ENCODE peak calls at places on chromosomes 6 and 20, in nine cellular contexts. One of them, this sample, is unnamed.

GRCh38 chr20:33875055-33875454 is 63.9 kb downstream of the CHMP4B start:
- DNase-seq in GM10248: peak; percentile 62
- DNase-seq in activated T-helper 1 cell treated with anti-CD3 and anti-CD28 coated beads, Interleukin-12 subunit alpha, Interleukin-12 subunit beta, Interleukin-2, Interleukin-4 antibody, amounts not matched to agents 30 ng/mL and 10 ng/mL and 1 ng/mL, durations not matched to agents 14 hours and 24 hours and 36 hours: no peak
- DNase-seq in lower leg skin: no peak
- DNase-seq in iPS-NIHi11: no peak
- DNase-seq in NCI-H1092 treated with DMSO at 0.1 percent for 48 hours: no peak
- DNase-seq in HT1080: no peak
- DNase-seq in stimulated activated CD4-positive, alpha-beta T cell treated with anti-CD3 and anti-CD28 coated beads, Interleukin-2, amount 100 ng/mL, for 4 hours: no peak
- DNase-seq in HFFc6: no peak
- DNase-seq in this sample: no peak

GRCh38 chr20:12171927-12172581 is 254.4 kb downstream of the BTBD3 start:
- DNase-seq in GM10248: no peak
- DNase-seq in stimulated activated CD4-positive, alpha-beta T cell treated with anti-CD3 and anti-CD28 coated beads, Interleukin-2, amount 100 ng/mL, for 4 hours: no peak
- DNase-seq in lower leg skin: no peak
- DNase-seq in NCI-H1092 treated with DMSO at 0.1 percent for 48 hours: peak; percentile 84
- DNase-seq in activated T-helper 1 cell treated with anti-CD3 and anti-CD28 coated beads, Interleukin-12 subunit alpha, Interleukin-12 subunit beta, Interleukin-2, Interleukin-4 antibody, amounts not matched to agents 30 ng/mL and 10 ng/mL and 1 ng/mL, durations not matched to agents 14 hours and 24 hours and 36 hours: no peak
- DNase-seq in HT1080: peak; percentile 63
- DNase-seq in iPS-NIHi11: no peak
- DNase-seq in HFFc6: no peak
- DNase-seq in this sample: no peak

GRCh38 chr6:142568857-142569597 is 267.2 kb downstream of the ADGRG6 start:
- DNase-seq in activated T-helper 1 cell treated with anti-CD3 and anti-CD28 coated beads, Interleukin-12 subunit alpha, Interleukin-12 subunit beta, Interleukin-2, Interleukin-4 antibody, amounts not matched to agents 30 ng/mL and 10 ng/mL and 1 ng/mL, durations not matched to agents 14 hours and 24 hours and 36 hours: no peak
- DNase-seq in HT1080: peak; percentile 39
- DNase-seq in NCI-H1092 treated with DMSO at 0.1 percent for 48 hours: no peak
- DNase-seq in HFFc6: peak; percentile 84
- DNase-seq in stimulated activated CD4-positive, alpha-beta T cell treated with anti-CD3 and anti-CD28 coated beads, Interleukin-2, amount 100 ng/mL, for 4 hours: no peak
- DNase-seq in iPS-NIHi11: no peak
- DNase-seq in GM10248: no peak
- DNase-seq in lower leg skin: no peak
- DNase-seq in this sample: no peak

GRCh38 chr6:108676555-108676954 is 115.8 kb downstream of the FOXO3 start:
- DNase-seq in stimulated activated CD4-positive, alpha-beta T cell treated with anti-CD3 and anti-CD28 coated beads, Interleukin-2, amount 100 ng/mL, for 4 hours: no peak
- DNase-seq in HFFc6: no peak
- DNase-seq in lower leg skin: no peak
- DNase-seq in HT1080: no peak
- DNase-seq in activated T-helper 1 cell treated with anti-CD3 and anti-CD28 coated beads, Interleukin-12 subunit alpha, Interleukin-12 subunit beta, Interleukin-2, Interleukin-4 antibody, amounts not matched to agents 30 ng/mL and 10 ng/mL and 1 ng/mL, durations not matched to agents 14 hours and 24 hours and 36 hours: no peak
- DNase-seq in GM10248: no peak
- DNase-seq in NCI-H1092 treated with DMSO at 0.1 percent for 48 hours: no peak
- DNase-seq in iPS-NIHi11: no peak
- DNase-seq in this sample: no peak

GRCh38 chr6:134706153-134706552 is 243.7 kb downstream of the ALDH8A1 start:
- DNase-seq in HT1080: no peak
- DNase-seq in NCI-H1092 treated with DMSO at 0.1 percent for 48 hours: no peak
- DNase-seq in HFFc6: no peak
- DNase-seq in activated T-helper 1 cell treated with anti-CD3 and anti-CD28 coated beads, Interleukin-12 subunit alpha, Interleukin-12 subunit beta, Interleukin-2, Interleukin-4 antibody, amounts not matched to agents 30 ng/mL and 10 ng/mL and 1 ng/mL, durations not matched to agents 14 hours and 24 hours and 36 hours: no peak
- DNase-seq in stimulated activated CD4-positive, alpha-beta T cell treated with anti-CD3 and anti-CD28 coated beads, Interleukin-2, amount 100 ng/mL, for 4 hours: no peak
- DNase-seq in iPS-NIHi11: peak; percentile 35
- DNase-seq in GM10248: no peak
- DNase-seq in lower leg skin: no peak
- DNase-seq in this sample: no peak

GRCh38 chr6:56364482-56365313 is 117.3 kb upstream of the COL21A1 start:
- DNase-seq in activated T-helper 1 cell treated with anti-CD3 and anti-CD28 coated beads, Interleukin-12 subunit alpha, Interleukin-12 subunit beta, Interleukin-2, Interleukin-4 antibody, amounts not matched to agents 30 ng/mL and 10 ng/mL and 1 ng/mL, durations not matched to agents 14 hours and 24 hours and 36 hours: no peak
- DNase-seq in iPS-NIHi11: no peak
- DNase-seq in HFFc6: peak; percentile 84
- DNase-seq in GM10248: no peak
- DNase-seq in NCI-H1092 treated with DMSO at 0.1 percent for 48 hours: no peak
- DNase-seq in stimulated activated CD4-positive, alpha-beta T cell treated with anti-CD3 and anti-CD28 coated beads, Interleukin-2, amount 100 ng/mL, for 4 hours: no peak
- DNase-seq in HT1080: peak; percentile 55
- DNase-seq in lower leg skin: no peak
- DNase-seq in this sample: no peak

GRCh38 chr20:41509801-41510200 is 108.4 kb downstream of the CHD6 start:
- DNase-seq in HFFc6: no peak
- DNase-seq in stimulated activated CD4-positive, alpha-beta T cell treated with anti-CD3 and anti-CD28 coated beads, Interleukin-2, amount 100 ng/mL, for 4 hours: no peak
- DNase-seq in NCI-H1092 treated with DMSO at 0.1 percent for 48 hours: no peak
- DNase-seq in lower leg skin: no peak
- DNase-seq in activated T-helper 1 cell treated with anti-CD3 and anti-CD28 coated beads, Interleukin-12 subunit alpha, Interleukin-12 subunit beta, Interleukin-2, Interleukin-4 antibody, amounts not matched to agents 30 ng/mL and 10 ng/mL and 1 ng/mL, durations not matched to agents 14 hours and 24 hours and 36 hours: no peak
- DNase-seq in HT1080: no peak
- DNase-seq in iPS-NIHi11: no peak
- DNase-seq in GM10248: no peak
- DNase-seq in this sample: no peak

GRCh38 chr6:16684896-16685554 is 76.2 kb downstream of the ATXN1 start:
- DNase-seq in activated T-helper 1 cell treated with anti-CD3 and anti-CD28 coated beads, Interleukin-12 subunit alpha, Interleukin-12 subunit beta, Interleukin-2, Interleukin-4 antibody, amounts not matched to agents 30 ng/mL and 10 ng/mL and 1 ng/mL, durations not matched to agents 14 hours and 24 hours and 36 hours: peak; percentile 71
- DNase-seq in iPS-NIHi11: no peak
- DNase-seq in NCI-H1092 treated with DMSO at 0.1 percent for 48 hours: no peak
- DNase-seq in lower leg skin: no peak
- DNase-seq in GM10248: peak; percentile 37
- DNase-seq in HT1080: peak; percentile 30
- DNase-seq in stimulated activated CD4-positive, alpha-beta T cell treated with anti-CD3 and anti-CD28 coated beads, Interleukin-2, amount 100 ng/mL, for 4 hours: peak; percentile 87
- DNase-seq in HFFc6: no peak
- DNase-seq in this sample: peak; percentile 55

GRCh38 chr6:32662836-32663235 is 3.6 kb downstream of the HLA-DQB1 start:
- DNase-seq in HFFc6: no peak
- DNase-seq in stimulated activated CD4-positive, alpha-beta T cell treated with anti-CD3 and anti-CD28 coated beads, Interleukin-2, amount 100 ng/mL, for 4 hours: no peak
- DNase-seq in lower leg skin: no peak
- DNase-seq in NCI-H1092 treated with DMSO at 0.1 percent for 48 hours: no peak
- DNase-seq in activated T-helper 1 cell treated with anti-CD3 and anti-CD28 coated beads, Interleukin-12 subunit alpha, Interleukin-12 subunit beta, Interleukin-2, Interleukin-4 antibody, amounts not matched to agents 30 ng/mL and 10 ng/mL and 1 ng/mL, durations not matched to agents 14 hours and 24 hours and 36 hours: no peak
- DNase-seq in HT1080: no peak
- DNase-seq in GM10248: no peak
- DNase-seq in iPS-NIHi11: no peak
- DNase-seq in this sample: no peak

GRCh38 chr6:57177545-57178225 is 5.6 kb downstream of the BAG2 start:
- DNase-seq in GM10248: no peak
- DNase-seq in stimulated activated CD4-positive, alpha-beta T cell treated with anti-CD3 and anti-CD28 coated beads, Interleukin-2, amount 100 ng/mL, for 4 hours: no peak
- DNase-seq in activated T-helper 1 cell treated with anti-CD3 and anti-CD28 coated beads, Interleukin-12 subunit alpha, Interleukin-12 subunit beta, Interleukin-2, Interleukin-4 antibody, amounts not matched to agents 30 ng/mL and 10 ng/mL and 1 ng/mL, durations not matched to agents 14 hours and 24 hours and 36 hours: no peak
- DNase-seq in HT1080: no peak
- DNase-seq in lower leg skin: peak; percentile 64
- DNase-seq in NCI-H1092 treated with DMSO at 0.1 percent for 48 hours: no peak
- DNase-seq in iPS-NIHi11: no peak
- DNase-seq in HFFc6: no peak
- DNase-seq in this sample: no peak

GRCh38 chr6:38750968-38751615 is 36.0 kb downstream of the DNAH8 start:
- DNase-seq in GM10248: no peak
- DNase-seq in stimulated activated CD4-positive, alpha-beta T cell treated with anti-CD3 and anti-CD28 coated beads, Interleukin-2, amount 100 ng/mL, for 4 hours: no peak
- DNase-seq in HT1080: no peak
- DNase-seq in activated T-helper 1 cell treated with anti-CD3 and anti-CD28 coated beads, Interleukin-12 subunit alpha, Interleukin-12 subunit beta, Interleukin-2, Interleukin-4 antibody, amounts not matched to agents 30 ng/mL and 10 ng/mL and 1 ng/mL, durations not matched to agents 14 hours and 24 hours and 36 hours: no peak
- DNase-seq in lower leg skin: no peak
- DNase-seq in HFFc6: no peak
- DNase-seq in iPS-NIHi11: no peak
- DNase-seq in NCI-H1092 treated with DMSO at 0.1 percent for 48 hours: no peak
- DNase-seq in this sample: no peak

GRCh38 chr20:17014217-17014616 is 212.6 kb upstream of the PCSK2 start:
- DNase-seq in stimulated activated CD4-positive, alpha-beta T cell treated with anti-CD3 and anti-CD28 coated beads, Interleukin-2, amount 100 ng/mL, for 4 hours: no peak
- DNase-seq in GM10248: no peak
- DNase-seq in activated T-helper 1 cell treated with anti-CD3 and anti-CD28 coated beads, Interleukin-12 subunit alpha, Interleukin-12 subunit beta, Interleukin-2, Interleukin-4 antibody, amounts not matched to agents 30 ng/mL and 10 ng/mL and 1 ng/mL, durations not matched to agents 14 hours and 24 hours and 36 hours: no peak
- DNase-seq in HFFc6: no peak
- DNase-seq in HT1080: no peak
- DNase-seq in NCI-H1092 treated with DMSO at 0.1 percent for 48 hours: no peak
- DNase-seq in lower leg skin: no peak
- DNase-seq in iPS-NIHi11: no peak
- DNase-seq in this sample: no peak

GRCh38 chr6:150673720-150674361 is 74.2 kb downstream of the PLEKHG1 start:
- DNase-seq in lower leg skin: no peak
- DNase-seq in activated T-helper 1 cell treated with anti-CD3 and anti-CD28 coated beads, Interleukin-12 subunit alpha, Interleukin-12 subunit beta, Interleukin-2, Interleukin-4 antibody, amounts not matched to agents 30 ng/mL and 10 ng/mL and 1 ng/mL, durations not matched to agents 14 hours and 24 hours and 36 hours: no peak
- DNase-seq in GM10248: no peak
- DNase-seq in NCI-H1092 treated with DMSO at 0.1 percent for 48 hours: no peak
- DNase-seq in iPS-NIHi11: no peak
- DNase-seq in HFFc6: no peak
- DNase-seq in HT1080: no peak
- DNase-seq in stimulated activated CD4-positive, alpha-beta T cell treated with anti-CD3 and anti-CD28 coated beads, Interleukin-2, amount 100 ng/mL, for 4 hours: no peak
- DNase-seq in this sample: no peak

GRCh38 chr6:113570176-113570575 is 287.0 kb upstream of the MARCKS start:
- DNase-seq in HT1080: no peak
- DNase-seq in HFFc6: no peak
- DNase-seq in stimulated activated CD4-positive, alpha-beta T cell treated with anti-CD3 and anti-CD28 coated beads, Interleukin-2, amount 100 ng/mL, for 4 hours: no peak
- DNase-seq in lower leg skin: no peak
- DNase-seq in NCI-H1092 treated with DMSO at 0.1 percent for 48 hours: no peak
- DNase-seq in activated T-helper 1 cell treated with anti-CD3 and anti-CD28 coated beads, Interleukin-12 subunit alpha, Interleukin-12 subunit beta, Interleukin-2, Interleukin-4 antibody, amounts not matched to agents 30 ng/mL and 10 ng/mL and 1 ng/mL, durations not matched to agents 14 hours and 24 hours and 36 hours: no peak
- DNase-seq in iPS-NIHi11: no peak
- DNase-seq in GM10248: no peak
- DNase-seq in this sample: no peak

GRCh38 chr6:5457983-5458683 is 196.8 kb downstream of the FARS2 start:
- DNase-seq in GM10248: no peak
- DNase-seq in iPS-NIHi11: no peak
- DNase-seq in stimulated activated CD4-positive, alpha-beta T cell treated with anti-CD3 and anti-CD28 coated beads, Interleukin-2, amount 100 ng/mL, for 4 hours: no peak
- DNase-seq in lower leg skin: peak; percentile 71
- DNase-seq in HT1080: peak; percentile 11
- DNase-seq in HFFc6: no peak
- DNase-seq in NCI-H1092 treated with DMSO at 0.1 percent for 48 hours: peak; percentile 76
- DNase-seq in activated T-helper 1 cell treated with anti-CD3 and anti-CD28 coated beads, Interleukin-12 subunit alpha, Interleukin-12 subunit beta, Interleukin-2, Interleukin-4 antibody, amounts not matched to agents 30 ng/mL and 10 ng/mL and 1 ng/mL, durations not matched to agents 14 hours and 24 hours and 36 hours: no peak
- DNase-seq in this sample: no peak

GRCh38 chr6:45420909-45421699 is 43.4 kb upstream of the SUPT3H start:
- DNase-seq in stimulated activated CD4-positive, alpha-beta T cell treated with anti-CD3 and anti-CD28 coated beads, Interleukin-2, amount 100 ng/mL, for 4 hours: no peak
- DNase-seq in lower leg skin: no peak
- DNase-seq in iPS-NIHi11: peak; percentile 23
- DNase-seq in HFFc6: no peak
- DNase-seq in activated T-helper 1 cell treated with anti-CD3 and anti-CD28 coated beads, Interleukin-12 subunit alpha, Interleukin-12 subunit beta, Interleukin-2, Interleukin-4 antibody, amounts not matched to agents 30 ng/mL and 10 ng/mL and 1 ng/mL, durations not matched to agents 14 hours and 24 hours and 36 hours: no peak
- DNase-seq in HT1080: no peak
- DNase-seq in GM10248: peak; percentile 21
- DNase-seq in NCI-H1092 treated with DMSO at 0.1 percent for 48 hours: no peak
- DNase-seq in this sample: no peak

GRCh38 chr20:44034965-44035635 is 120.4 kb downstream of the TOX2 start:
- DNase-seq in iPS-NIHi11: no peak
- DNase-seq in activated T-helper 1 cell treated with anti-CD3 and anti-CD28 coated beads, Interleukin-12 subunit alpha, Interleukin-12 subunit beta, Interleukin-2, Interleukin-4 antibody, amounts not matched to agents 30 ng/mL and 10 ng/mL and 1 ng/mL, durations not matched to agents 14 hours and 24 hours and 36 hours: no peak
- DNase-seq in NCI-H1092 treated with DMSO at 0.1 percent for 48 hours: no peak
- DNase-seq in lower leg skin: no peak
- DNase-seq in GM10248: no peak
- DNase-seq in stimulated activated CD4-positive, alpha-beta T cell treated with anti-CD3 and anti-CD28 coated beads, Interleukin-2, amount 100 ng/mL, for 4 hours: no peak
- DNase-seq in HFFc6: no peak
- DNase-seq in HT1080: no peak
- DNase-seq in this sample: no peak

GRCh38 chr6:160139420-160139851 is 17.8 kb downstream of the SLC22A1 start:
- DNase-seq in NCI-H1092 treated with DMSO at 0.1 percent for 48 hours: no peak
- DNase-seq in stimulated activated CD4-positive, alpha-beta T cell treated with anti-CD3 and anti-CD28 coated beads, Interleukin-2, amount 100 ng/mL, for 4 hours: no peak
- DNase-seq in HFFc6: peak; percentile 95
- DNase-seq in lower leg skin: peak; percentile 12
- DNase-seq in GM10248: no peak
- DNase-seq in activated T-helper 1 cell treated with anti-CD3 and anti-CD28 coated beads, Interleukin-12 subunit alpha, Interleukin-12 subunit beta, Interleukin-2, Interleukin-4 antibody, amounts not matched to agents 30 ng/mL and 10 ng/mL and 1 ng/mL, durations not matched to agents 14 hours and 24 hours and 36 hours: no peak
- DNase-seq in iPS-NIHi11: no peak
- DNase-seq in HT1080: peak; percentile 97
- DNase-seq in this sample: peak; percentile 62

GRCh38 chr6:47004458-47004857 is 37.7 kb downstream of the ADGRF1 start:
- DNase-seq in stimulated activated CD4-positive, alpha-beta T cell treated with anti-CD3 and anti-CD28 coated beads, Interleukin-2, amount 100 ng/mL, for 4 hours: no peak
- DNase-seq in GM10248: no peak
- DNase-seq in NCI-H1092 treated with DMSO at 0.1 percent for 48 hours: no peak
- DNase-seq in HFFc6: no peak
- DNase-seq in HT1080: peak; percentile 34
- DNase-seq in lower leg skin: no peak
- DNase-seq in activated T-helper 1 cell treated with anti-CD3 and anti-CD28 coated beads, Interleukin-12 subunit alpha, Interleukin-12 subunit beta, Interleukin-2, Interleukin-4 antibody, amounts not matched to agents 30 ng/mL and 10 ng/mL and 1 ng/mL, durations not matched to agents 14 hours and 24 hours and 36 hours: no peak
- DNase-seq in iPS-NIHi11: no peak
- DNase-seq in this sample: no peak

GRCh38 chr6:149560736-149561135 is 5.4 kb upstream of the GINM1 start:
- DNase-seq in stimulated activated CD4-positive, alpha-beta T cell treated with anti-CD3 and anti-CD28 coated beads, Interleukin-2, amount 100 ng/mL, for 4 hours: no peak
- DNase-seq in NCI-H1092 treated with DMSO at 0.1 percent for 48 hours: no peak
- DNase-seq in GM10248: no peak
- DNase-seq in activated T-helper 1 cell treated with anti-CD3 and anti-CD28 coated beads, Interleukin-12 subunit alpha, Interleukin-12 subunit beta, Interleukin-2, Interleukin-4 antibody, amounts not matched to agents 30 ng/mL and 10 ng/mL and 1 ng/mL, durations not matched to agents 14 hours and 24 hours and 36 hours: no peak
- DNase-seq in iPS-NIHi11: peak; percentile 39
- DNase-seq in lower leg skin: no peak
- DNase-seq in HFFc6: no peak
- DNase-seq in HT1080: no peak
- DNase-seq in this sample: peak; percentile 36

GRCh38 chr20:24580855-24581254 is 111.4 kb downstream of the SYNDIG1 start:
- DNase-seq in lower leg skin: no peak
- DNase-seq in iPS-NIHi11: no peak
- DNase-seq in stimulated activated CD4-positive, alpha-beta T cell treated with anti-CD3 and anti-CD28 coated beads, Interleukin-2, amount 100 ng/mL, for 4 hours: no peak
- DNase-seq in HFFc6: no peak
- DNase-seq in activated T-helper 1 cell treated with anti-CD3 and anti-CD28 coated beads, Interleukin-12 subunit alpha, Interleukin-12 subunit beta, Interleukin-2, Interleukin-4 antibody, amounts not matched to agents 30 ng/mL and 10 ng/mL and 1 ng/mL, durations not matched to agents 14 hours and 24 hours and 36 hours: no peak
- DNase-seq in GM10248: no peak
- DNase-seq in HT1080: peak; percentile 21
- DNase-seq in NCI-H1092 treated with DMSO at 0.1 percent for 48 hours: no peak
- DNase-seq in this sample: no peak

GRCh38 chr6:165967768-165968408 is 199.8 kb downstream of the TBXT start:
- DNase-seq in NCI-H1092 treated with DMSO at 0.1 percent for 48 hours: no peak
- DNase-seq in HFFc6: no peak
- DNase-seq in stimulated activated CD4-positive, alpha-beta T cell treated with anti-CD3 and anti-CD28 coated beads, Interleukin-2, amount 100 ng/mL, for 4 hours: no peak
- DNase-seq in activated T-helper 1 cell treated with anti-CD3 and anti-CD28 coated beads, Interleukin-12 subunit alpha, Interleukin-12 subunit beta, Interleukin-2, Interleukin-4 antibody, amounts not matched to agents 30 ng/mL and 10 ng/mL and 1 ng/mL, durations not matched to agents 14 hours and 24 hours and 36 hours: no peak
- DNase-seq in lower leg skin: no peak
- DNase-seq in HT1080: peak; percentile 24
- DNase-seq in iPS-NIHi11: no peak
- DNase-seq in GM10248: no peak
- DNase-seq in this sample: peak; percentile 48

GRCh38 chr6:169108753-169109152 is 144.9 kb downstream of the THBS2 start:
- DNase-seq in NCI-H1092 treated with DMSO at 0.1 percent for 48 hours: no peak
- DNase-seq in activated T-helper 1 cell treated with anti-CD3 and anti-CD28 coated beads, Interleukin-12 subunit alpha, Interleukin-12 subunit beta, Interleukin-2, Interleukin-4 antibody, amounts not matched to agents 30 ng/mL and 10 ng/mL and 1 ng/mL, durations not matched to agents 14 hours and 24 hours and 36 hours: no peak
- DNase-seq in iPS-NIHi11: no peak
- DNase-seq in GM10248: no peak
- DNase-seq in HFFc6: no peak
- DNase-seq in HT1080: no peak
- DNase-seq in lower leg skin: no peak
- DNase-seq in stimulated activated CD4-positive, alpha-beta T cell treated with anti-CD3 and anti-CD28 coated beads, Interleukin-2, amount 100 ng/mL, for 4 hours: no peak
- DNase-seq in this sample: no peak

GRCh38 chr6:106981901-106982300 is 7.4 kb upstream of the CD24 start:
- DNase-seq in activated T-helper 1 cell treated with anti-CD3 and anti-CD28 coated beads, Interleukin-12 subunit alpha, Interleukin-12 subunit beta, Interleukin-2, Interleukin-4 antibody, amounts not matched to agents 30 ng/mL and 10 ng/mL and 1 ng/mL, durations not matched to agents 14 hours and 24 hours and 36 hours: no peak
- DNase-seq in NCI-H1092 treated with DMSO at 0.1 percent for 48 hours: no peak
- DNase-seq in GM10248: no peak
- DNase-seq in stimulated activated CD4-positive, alpha-beta T cell treated with anti-CD3 and anti-CD28 coated beads, Interleukin-2, amount 100 ng/mL, for 4 hours: no peak
- DNase-seq in HFFc6: peak; percentile 15
- DNase-seq in lower leg skin: no peak
- DNase-seq in HT1080: no peak
- DNase-seq in iPS-NIHi11: no peak
- DNase-seq in this sample: no peak

GRCh38 chr20:46683939-46684750 is 5.1 kb downstream of the TP53RK start:
- DNase-seq in stimulated activated CD4-positive, alpha-beta T cell treated with anti-CD3 and anti-CD28 coated beads, Interleukin-2, amount 100 ng/mL, for 4 hours: no peak
- DNase-seq in iPS-NIHi11: peak; percentile 74
- DNase-seq in activated T-helper 1 cell treated with anti-CD3 and anti-CD28 coated beads, Interleukin-12 subunit alpha, Interleukin-12 subunit beta, Interleukin-2, Interleukin-4 antibody, amounts not matched to agents 30 ng/mL and 10 ng/mL and 1 ng/mL, durations not matched to agents 14 hours and 24 hours and 36 hours: no peak
- DNase-seq in NCI-H1092 treated with DMSO at 0.1 percent for 48 hours: no peak
- DNase-seq in GM10248: no peak
- DNase-seq in lower leg skin: peak; percentile 51
- DNase-seq in HFFc6: peak; percentile 73
- DNase-seq in HT1080: no peak
- DNase-seq in this sample: no peak

GRCh38 chr20:53130819-53131218 is 158.7 kb downstream of the TSHZ2 start:
- DNase-seq in activated T-helper 1 cell treated with anti-CD3 and anti-CD28 coated beads, Interleukin-12 subunit alpha, Interleukin-12 subunit beta, Interleukin-2, Interleukin-4 antibody, amounts not matched to agents 30 ng/mL and 10 ng/mL and 1 ng/mL, durations not matched to agents 14 hours and 24 hours and 36 hours: no peak
- DNase-seq in HT1080: no peak
- DNase-seq in lower leg skin: no peak
- DNase-seq in HFFc6: no peak
- DNase-seq in GM10248: no peak
- DNase-seq in NCI-H1092 treated with DMSO at 0.1 percent for 48 hours: no peak
- DNase-seq in iPS-NIHi11: no peak
- DNase-seq in stimulated activated CD4-positive, alpha-beta T cell treated with anti-CD3 and anti-CD28 coated beads, Interleukin-2, amount 100 ng/mL, for 4 hours: no peak
- DNase-seq in this sample: no peak